ENCODE peak calls at places on chromosome 14, in eight cellular contexts. W, Q, V, X, H, P, M and I are unnamed samples.

GRCh38 chr14:78606111-78606510 is 435.9 kb downstream of the NRXN3 start:
- DNase-seq in X (no peak), Q (no peak), H (no peak), M (no peak), V (no peak), P (no peak), W (no peak), I (no peak)

GRCh38 chr14:32006267-32007110 is 70.6 kb upstream of the ARHGAP5 start:
- DNase-seq in V (no peak), X (no peak), H (peak), Q (no peak), W (no peak), M (no peak), P (no peak), I (no peak)

GRCh38 chr14:30751646-30752416 is 122.5 kb upstream of the COCH start:
- DNase-seq in H (no peak), M (no peak), P (no peak), Q (no peak), X (no peak), W (no peak), V (no peak), I (no peak)

GRCh38 chr14:60002819-60003492 is 83.0 kb downstream of the LRRC9 start:
- DNase-seq in M (peak), Q (no peak), V (peak), X (no peak), W (peak), H (peak), P (no peak), I (no peak)

GRCh38 chr14:81402123-81402495 is 2.0 kb upstream of the STON2 start:
- DNase-seq in Q (no peak), V (no peak), W (no peak), X (no peak), P (no peak), H (no peak), M (no peak), I (no peak)

GRCh38 chr14:89669209-89669608 is 252.2 kb upstream of the FOXN3 start:
- DNase-seq in W (peak), Q (no peak), M (no peak), V (no peak), H (no peak), P (peak), X (no peak), I (no peak)

GRCh38 chr14:32318087-32318486 is 11.0 kb upstream of the AKAP6 start:
- DNase-seq in V (no peak), P (no peak), W (no peak), H (no peak), M (no peak), X (no peak), Q (no peak), I (no peak)

GRCh38 chr14:91380610-91381371 is 36.8 kb downstream of the CCDC88C start:
- DNase-seq in V (no peak), Q (no peak), X (no peak), H (no peak), W (no peak), M (peak), P (peak), I (no peak)

GRCh38 chr14:89137514-89138163 is 279.4 kb downstream of the FOXN3 start:
- DNase-seq in H (peak), M (no peak), V (no peak), P (no peak), Q (peak), W (peak), X (no peak), I (peak)

GRCh38 chr14:24246765-24247212 is 4.4 kb upstream of the TINF2 start:
- DNase-seq in W (no peak), P (peak), H (no peak), M (no peak), V (no peak), X (no peak), Q (no peak), I (no peak)

GRCh38 chr14:24840204-24840893 is 206.4 kb upstream of the GZMB start:
- DNase-seq in Q (no peak), P (no peak), H (no peak), X (no peak), M (no peak), W (no peak), V (no peak), I (no peak)

GRCh38 chr14:94110552-94111181 is at the start of gene IFI27:
- DNase-seq in H (no peak), W (peak), Q (no peak), X (no peak), M (peak), P (peak), V (peak), I (peak)

GRCh38 chr14:23167006-23167847 is 16.2 kb downstream of the SLC7A8 start:
- DNase-seq in M (no peak), Q (no peak), W (no peak), H (no peak), P (no peak), V (no peak), X (no peak), I (no peak)

GRCh38 chr14:20400965-20401593 is 12.2 kb downstream of the TEP1 start:
- DNase-seq in V (no peak), P (no peak), Q (peak), W (no peak), X (no peak), H (no peak), M (no peak), I (no peak)

GRCh38 chr14:54715244-54715643 is 148.3 kb downstream of the SAMD4A start:
- DNase-seq in Q (peak), V (no peak), W (no peak), X (no peak), M (no peak), P (no peak), H (no peak), I (no peak)

GRCh38 chr14:86673523-86673969 is 1143.6 kb downstream of the FLRT2 start:
- DNase-seq in Q (no peak), W (no peak), V (no peak), H (peak), P (no peak), X (no peak), M (no peak), I (no peak)

GRCh38 chr14:99200654-99201005 is 71.4 kb downstream of the BCL11B start:
- DNase-seq in Q (no peak), V (no peak), W (no peak), M (no peak), X (no peak), P (no peak), H (no peak), I (no peak)

GRCh38 chr14:99203080-99203479 is 68.9 kb downstream of the BCL11B start:
- DNase-seq in V (no peak), X (no peak), M (no peak), Q (no peak), H (no peak), P (no peak), W (no peak), I (no peak)

GRCh38 chr14:99201351-99202073 is 70.5 kb downstream of the BCL11B start:
- DNase-seq in M (no peak), P (no peak), V (no peak), Q (no peak), W (no peak), X (no peak), H (no peak), I (no peak)

GRCh38 chr14:99203801-99204200 is 68.2 kb downstream of the BCL11B start:
- DNase-seq in Q (no peak), V (no peak), P (no peak), X (no peak), W (no peak), M (no peak), H (no peak), I (no peak)

GRCh38 chr14:99202516-99202915 is 69.5 kb downstream of the BCL11B start:
- DNase-seq in M (no peak), P (no peak), W (no peak), X (no peak), Q (no peak), V (no peak), H (no peak), I (no peak)
- TF ChIP-seq POLR2A in M (no peak), P (no peak), W (no peak), X (no peak), Q (no peak), V (no peak), H (no peak), I (no peak)

GRCh38 chr14:49768301-49769121 is 558 bp downstream of the KLHDC2 start:
- DNase-seq in V (peak), H (peak), M (peak), P (peak), Q (peak), X (peak), W (peak), I (peak)
- TF ChIP-seq POLR2A in V (no peak), H (no peak), M (no peak), P (peak), Q (no peak), X (peak), W (no peak), I (no peak)

DNA sequence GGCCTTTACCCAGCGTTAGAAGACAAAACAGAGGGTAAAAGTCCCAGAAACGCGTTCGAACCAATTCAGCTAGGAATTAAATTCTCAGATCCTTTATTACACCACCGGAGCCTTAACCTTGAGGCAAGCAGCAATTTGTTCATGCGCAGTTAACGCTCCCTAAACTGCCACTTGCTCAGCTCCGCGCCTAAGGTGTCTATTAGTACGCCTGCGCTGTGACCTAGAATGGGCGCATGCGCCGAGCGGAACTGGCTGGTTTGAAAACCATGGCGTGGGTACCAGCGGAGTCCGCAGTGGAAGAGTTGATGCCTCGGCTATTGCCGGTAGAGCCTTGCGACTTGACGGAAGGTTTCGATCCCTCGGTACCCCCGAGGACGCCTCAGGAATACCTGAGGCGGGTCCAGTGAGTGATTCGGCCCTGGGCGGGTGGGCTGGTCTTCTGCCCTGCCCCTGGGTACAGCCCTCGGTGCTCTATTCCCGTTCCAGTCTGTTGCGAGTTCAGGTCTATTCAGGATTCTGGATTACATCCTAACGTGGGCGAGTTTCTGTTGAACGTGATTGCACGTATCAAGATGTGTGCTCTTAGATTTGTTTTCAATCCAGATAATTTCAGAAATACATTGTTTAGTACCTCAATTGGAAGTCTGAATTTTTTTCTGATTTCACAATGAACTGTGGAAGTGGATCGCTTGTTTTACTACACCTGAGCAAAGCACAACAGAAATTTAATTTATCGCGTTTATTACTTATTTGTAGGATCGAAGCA is at the start of gene GEMIN2:
- DNase-seq in X (peak), H (peak), V (peak), M (peak), W (peak), P (peak), Q (peak), I (peak)
- TF ChIP-seq POLR2A in X (peak), H (no peak), V (peak), M (peak), W (no peak), P (peak), Q (peak), I (peak)

GRCh38 chr14:102591944-102592772 is at the start of gene RCOR1:
- DNase-seq in P (peak), V (peak), H (peak), M (peak), W (peak), Q (peak), X (peak), I (peak)
- TF ChIP-seq POLR2A in P (peak), V (peak), H (peak), M (peak), W (peak), Q (peak), X (peak), I (peak)

GRCh38 chr14:64914237-64914971 is at the start of gene CHURC1:
- DNase-seq in M (peak), H (peak), W (peak), Q (peak), X (peak), P (peak), V (peak), I (peak)
- TF ChIP-seq POLR2A in M (peak), H (peak), W (peak), Q (peak), X (peak), P (peak), V (peak), I (peak)

GRCh38 chr14:64221604-64222003 is 72.6 kb downstream of the ESR2 start:
- DNase-seq in M (no peak), X (no peak), Q (no peak), V (no peak), H (peak), W (no peak), P (no peak), I (no peak)

GRCh38 chr14:64218344-64219240 is 75.6 kb downstream of the ESR2 start:
- DNase-seq in Q (no peak), X (no peak), H (peak), V (no peak), M (no peak), W (no peak), P (no peak), I (no peak)

GRCh38 chr14:64217747-64218146 is 76.4 kb downstream of the ESR2 start:
- DNase-seq in P (no peak), Q (no peak), X (no peak), H (no peak), M (no peak), W (no peak), V (no peak), I (no peak)

GRCh38 chr14:64220056-64220455 is 74.1 kb downstream of the ESR2 start:
- DNase-seq in H (no peak), V (no peak), P (no peak), W (peak), X (no peak), Q (no peak), M (no peak), I (no peak)

DNA sequence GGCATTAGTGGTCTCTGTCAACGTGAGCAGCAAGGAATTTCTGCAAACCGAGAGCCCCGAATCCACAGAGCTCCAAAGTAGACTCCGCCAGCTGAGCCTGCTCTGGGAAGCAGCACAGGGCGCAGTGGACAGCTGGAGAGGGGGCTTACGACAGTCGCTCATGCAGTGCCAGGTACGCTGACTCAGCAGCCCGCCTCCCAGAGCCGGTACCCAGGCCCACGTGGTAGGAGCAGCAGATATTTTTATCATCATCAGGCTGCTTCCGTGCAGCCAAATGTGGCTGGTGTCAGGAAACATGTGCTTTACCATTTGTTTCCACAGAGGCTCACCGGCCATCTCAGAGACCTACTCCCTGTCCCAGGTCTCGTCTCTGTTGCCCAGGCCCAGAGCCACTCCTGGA is 73.7 kb downstream of the ESR2 start:
- DNase-seq in X (no peak), P (no peak), Q (no peak), H (peak), W (peak), V (no peak), M (peak), I (no peak)
- TF ChIP-seq POLR2A in X (no peak), P (no peak), Q (no peak), H (no peak), W (no peak), V (no peak), M (no peak), I (no peak)

GRCh38 chr14:35929171-35929570 is 103.0 kb downstream of the BRMS1L start:
- DNase-seq in Q (no peak), P (no peak), M (no peak), H (no peak), W (no peak), X (no peak), V (no peak), I (no peak)
- TF ChIP-seq POLR2A in Q (no peak), P (no peak), M (no peak), H (no peak), W (no peak), X (no peak), V (no peak), I (no peak)

GRCh38 chr14:103386632-103387329 is 1.6 kb downstream of the MARK3 start:
- DNase-seq in H (no peak), W (no peak), M (no peak), X (no peak), V (no peak), Q (no peak), P (no peak), I (no peak)

GRCh38 chr14:103382375-103382774 is 2.8 kb upstream of the MARK3 start:
- DNase-seq in W (no peak), P (no peak), M (no peak), Q (no peak), V (no peak), H (no peak), X (no peak), I (no peak)

GRCh38 chr14:103384450-103385152 is 614 bp upstream of the MARK3 start:
- DNase-seq in H (no peak), V (no peak), P (no peak), W (peak), X (no peak), M (no peak), Q (no peak), I (no peak)

GRCh38 chr14:103385994-103386491 is 828 bp downstream of the MARK3 start:
- DNase-seq in M (no peak), W (peak), Q (no peak), X (no peak), P (peak), H (peak), V (peak), I (no peak)

GRCh38 chr14:103385153-103385993 is at the start of gene MARK3:
- DNase-seq in W (peak), P (peak), Q (peak), H (peak), X (peak), M (peak), V (peak), I (peak)
- TF ChIP-seq POLR2A in W (peak), P (peak), Q (peak), H (peak), X (peak), M (peak), V (peak), I (peak)

DNA sequence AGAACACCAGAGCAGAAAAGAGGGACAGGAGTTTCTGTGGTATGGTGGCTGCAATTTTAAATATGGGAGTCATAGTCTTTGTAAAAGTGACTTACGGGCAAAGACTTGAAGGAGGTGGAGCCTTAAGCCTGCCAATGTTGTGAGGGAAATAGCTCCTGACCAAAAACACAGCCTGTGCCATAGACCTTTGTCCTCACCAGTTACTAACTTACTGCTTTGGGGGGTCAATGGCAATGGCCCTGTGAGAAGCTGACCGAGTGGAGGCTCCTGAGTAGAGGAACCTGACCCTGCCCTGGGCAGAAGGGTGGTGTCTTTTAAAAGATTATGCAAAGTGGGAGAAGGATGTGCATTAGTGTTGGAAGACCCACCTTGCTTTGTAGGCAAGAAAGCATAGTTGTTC is 3.8 kb downstream of the MTHFD1 start:
- DNase-seq in Q (no peak), V (no peak), W (no peak), P (no peak), X (no peak), H (no peak), M (no peak), I (no peak)
- TF ChIP-seq POLR2A in Q (no peak), V (no peak), W (no peak), P (no peak), X (no peak), H (no peak), M (no peak), I (no peak)